ENCODE peak calls at places on chromosome 9, in ten cellular contexts. One of them, this sample, is unnamed.

GRCh38 chr9:4382722-4383317 is 83.0 kb upstream of the GLIS3 start:
- DNase-seq in hepatocyte: peak
- DNase-seq in mesendoderm: peak
- DNase-seq in astrocyte of the spinal cord: peak
- DNase-seq in kidney epithelial cell: no peak
- DNase-seq in suprapubic skin: no peak
- DNase-seq in neural progenitor cell: peak
- DNase-seq in epithelial cell of proximal tubule: no peak
- DNase-seq in HepG2: no peak
- DNase-seq in AG04450: no peak
- DNase-seq in this sample: peak

GRCh38 chr9:32508728-32509127 is 17.3 kb downstream of the RIGI start:
- DNase-seq in hepatocyte: no peak
- DNase-seq in mesendoderm: peak
- DNase-seq in astrocyte of the spinal cord: no peak
- DNase-seq in kidney epithelial cell: no peak
- DNase-seq in suprapubic skin: no peak
- DNase-seq in neural progenitor cell: peak
- DNase-seq in epithelial cell of proximal tubule: no peak
- DNase-seq in HepG2: peak
- DNase-seq in AG04450: no peak
- DNase-seq in this sample: no peak

GRCh38 chr9:70679845-70680244 is 265.4 kb upstream of the KLF9 start:
- DNase-seq in hepatocyte: no peak
- DNase-seq in mesendoderm: no peak
- DNase-seq in astrocyte of the spinal cord: no peak
- DNase-seq in kidney epithelial cell: no peak
- DNase-seq in suprapubic skin: no peak
- DNase-seq in neural progenitor cell: no peak
- DNase-seq in epithelial cell of proximal tubule: peak
- DNase-seq in HepG2: no peak
- DNase-seq in AG04450: no peak
- DNase-seq in this sample: no peak

GRCh38 chr9:69760278-69760610 is 433 bp upstream of the PTAR1 start:
- DNase-seq in hepatocyte: no peak
- DNase-seq in mesendoderm: no peak
- DNase-seq in astrocyte of the spinal cord: no peak
- DNase-seq in kidney epithelial cell: no peak
- DNase-seq in suprapubic skin: no peak
- DNase-seq in neural progenitor cell: no peak
- DNase-seq in epithelial cell of proximal tubule: no peak
- DNase-seq in HepG2: no peak
- DNase-seq in AG04450: no peak
- DNase-seq in this sample: peak

GRCh38 chr9:118578467-118578866 is 790.8 kb downstream of the BRINP1 start:
- DNase-seq in hepatocyte: no peak
- DNase-seq in mesendoderm: no peak
- DNase-seq in astrocyte of the spinal cord: peak
- DNase-seq in kidney epithelial cell: peak
- DNase-seq in suprapubic skin: no peak
- DNase-seq in neural progenitor cell: no peak
- DNase-seq in epithelial cell of proximal tubule: peak
- DNase-seq in HepG2: no peak
- DNase-seq in AG04450: no peak
- DNase-seq in this sample: no peak

GRCh38 chr9:76486151-76486550 is 27.2 kb downstream of the GCNT1 start:
- DNase-seq in hepatocyte: no peak
- DNase-seq in mesendoderm: peak
- DNase-seq in astrocyte of the spinal cord: peak
- DNase-seq in kidney epithelial cell: peak
- DNase-seq in suprapubic skin: no peak
- DNase-seq in neural progenitor cell: no peak
- DNase-seq in epithelial cell of proximal tubule: peak
- DNase-seq in HepG2: no peak
- DNase-seq in AG04450: no peak
- DNase-seq in this sample: no peak

GRCh38 chr9:118595719-118596305 is 773.4 kb downstream of the BRINP1 start:
- DNase-seq in hepatocyte: peak
- DNase-seq in mesendoderm: peak
- DNase-seq in astrocyte of the spinal cord: peak
- DNase-seq in kidney epithelial cell: no peak
- DNase-seq in suprapubic skin: no peak
- DNase-seq in neural progenitor cell: peak
- DNase-seq in epithelial cell of proximal tubule: no peak
- DNase-seq in HepG2: no peak
- DNase-seq in AG04450: no peak
- DNase-seq in this sample: no peak

GRCh38 chr9:135577256-135577655 is 15.7 kb downstream of the PAEP start:
- DNase-seq in hepatocyte: no peak
- DNase-seq in mesendoderm: no peak
- DNase-seq in astrocyte of the spinal cord: no peak
- DNase-seq in kidney epithelial cell: no peak
- DNase-seq in suprapubic skin: no peak
- DNase-seq in neural progenitor cell: no peak
- DNase-seq in epithelial cell of proximal tubule: no peak
- DNase-seq in HepG2: no peak
- DNase-seq in AG04450: no peak
- DNase-seq in this sample: no peak

GRCh38 chr9:104748359-104749031 is 1.0 kb downstream of the NIPSNAP3A start:
- DNase-seq in hepatocyte: peak
- DNase-seq in mesendoderm: no peak
- DNase-seq in astrocyte of the spinal cord: peak
- DNase-seq in kidney epithelial cell: no peak
- DNase-seq in suprapubic skin: no peak
- DNase-seq in neural progenitor cell: no peak
- DNase-seq in epithelial cell of proximal tubule: no peak
- DNase-seq in HepG2: peak
- DNase-seq in AG04450: no peak
- DNase-seq in this sample: no peak

GRCh38 chr9:99822596-99823391 is 1.1 kb downstream of the NR4A3 start:
- DNase-seq in hepatocyte: peak
- DNase-seq in mesendoderm: peak
- DNase-seq in astrocyte of the spinal cord: peak
- DNase-seq in kidney epithelial cell: no peak
- DNase-seq in suprapubic skin: peak
- DNase-seq in neural progenitor cell: peak
- DNase-seq in epithelial cell of proximal tubule: no peak
- DNase-seq in HepG2: peak
- DNase-seq in AG04450: no peak
- DNase-seq in this sample: peak

GRCh38 chr9:36332006-36332405 is 68.1 kb downstream of the RNF38 start:
- DNase-seq in hepatocyte: no peak
- DNase-seq in mesendoderm: no peak
- DNase-seq in astrocyte of the spinal cord: no peak
- DNase-seq in kidney epithelial cell: no peak
- DNase-seq in suprapubic skin: no peak
- DNase-seq in neural progenitor cell: no peak
- DNase-seq in epithelial cell of proximal tubule: no peak
- DNase-seq in HepG2: no peak
- DNase-seq in AG04450: no peak
- DNase-seq in this sample: no peak

GRCh38 chr9:125447202-125447802 is 185.7 kb downstream of the GAPVD1 start:
- DNase-seq in hepatocyte: no peak
- DNase-seq in mesendoderm: no peak
- DNase-seq in astrocyte of the spinal cord: no peak
- DNase-seq in kidney epithelial cell: no peak
- DNase-seq in suprapubic skin: no peak
- DNase-seq in neural progenitor cell: no peak
- DNase-seq in epithelial cell of proximal tubule: no peak
- DNase-seq in HepG2: no peak
- DNase-seq in AG04450: no peak
- DNase-seq in this sample: no peak

GRCh38 chr9:4117835-4118610 is 181.8 kb downstream of the GLIS3 start:
- DNase-seq in hepatocyte: no peak
- DNase-seq in mesendoderm: peak
- DNase-seq in astrocyte of the spinal cord: no peak
- DNase-seq in kidney epithelial cell: no peak
- DNase-seq in suprapubic skin: peak
- DNase-seq in neural progenitor cell: no peak
- DNase-seq in epithelial cell of proximal tubule: no peak
- DNase-seq in HepG2: peak
- DNase-seq in AG04450: no peak
- DNase-seq in this sample: peak

GRCh38 chr9:79287881-79288280 is 283.9 kb upstream of the TLE4 start:
- DNase-seq in hepatocyte: no peak
- DNase-seq in mesendoderm: no peak
- DNase-seq in astrocyte of the spinal cord: no peak
- DNase-seq in kidney epithelial cell: no peak
- DNase-seq in suprapubic skin: no peak
- DNase-seq in neural progenitor cell: peak
- DNase-seq in epithelial cell of proximal tubule: no peak
- DNase-seq in HepG2: no peak
- DNase-seq in AG04450: no peak
- DNase-seq in this sample: no peak

GRCh38 chr9:123111427-123111826 is 78.0 kb downstream of the GPR21 start:
- DNase-seq in hepatocyte: no peak
- DNase-seq in mesendoderm: no peak
- DNase-seq in astrocyte of the spinal cord: no peak
- DNase-seq in kidney epithelial cell: no peak
- DNase-seq in suprapubic skin: no peak
- DNase-seq in neural progenitor cell: no peak
- DNase-seq in epithelial cell of proximal tubule: no peak
- DNase-seq in HepG2: no peak
- DNase-seq in AG04450: no peak
- DNase-seq in this sample: no peak

GRCh38 chr9:73219985-73220626 is 68.4 kb downstream of the ANXA1 start:
- DNase-seq in hepatocyte: peak
- DNase-seq in mesendoderm: no peak
- DNase-seq in astrocyte of the spinal cord: peak
- DNase-seq in kidney epithelial cell: peak
- DNase-seq in suprapubic skin: peak
- DNase-seq in neural progenitor cell: no peak
- DNase-seq in epithelial cell of proximal tubule: peak
- DNase-seq in HepG2: no peak
- DNase-seq in AG04450: no peak
- DNase-seq in this sample: no peak

GRCh38 chr9:88803551-88804288 is 187.5 kb upstream of the S1PR3 start:
- DNase-seq in hepatocyte: peak
- DNase-seq in mesendoderm: no peak
- DNase-seq in astrocyte of the spinal cord: no peak
- DNase-seq in kidney epithelial cell: no peak
- DNase-seq in suprapubic skin: no peak
- DNase-seq in neural progenitor cell: no peak
- DNase-seq in epithelial cell of proximal tubule: no peak
- DNase-seq in HepG2: no peak
- DNase-seq in AG04450: no peak
- DNase-seq in this sample: no peak

GRCh38 chr9:132166599-132166998 is 4.7 kb downstream of the NTNG2 start:
- DNase-seq in hepatocyte: peak
- DNase-seq in mesendoderm: peak
- DNase-seq in astrocyte of the spinal cord: no peak
- DNase-seq in kidney epithelial cell: no peak
- DNase-seq in suprapubic skin: no peak
- DNase-seq in neural progenitor cell: peak
- DNase-seq in epithelial cell of proximal tubule: no peak
- DNase-seq in HepG2: no peak
- DNase-seq in AG04450: no peak
- DNase-seq in this sample: no peak

GRCh38 chr9:132162764-132163456 is 1.1 kb downstream of the NTNG2 start:
- DNase-seq in hepatocyte: no peak
- DNase-seq in mesendoderm: no peak
- DNase-seq in astrocyte of the spinal cord: no peak
- DNase-seq in kidney epithelial cell: no peak
- DNase-seq in suprapubic skin: no peak
- DNase-seq in neural progenitor cell: peak
- DNase-seq in epithelial cell of proximal tubule: no peak
- DNase-seq in HepG2: no peak
- DNase-seq in AG04450: no peak
- DNase-seq in this sample: no peak

GRCh38 chr9:132163457-132163875 is 1.6 kb downstream of the NTNG2 start:
- DNase-seq in hepatocyte: peak
- DNase-seq in mesendoderm: peak
- DNase-seq in astrocyte of the spinal cord: no peak
- DNase-seq in kidney epithelial cell: no peak
- DNase-seq in suprapubic skin: no peak
- DNase-seq in neural progenitor cell: peak
- DNase-seq in epithelial cell of proximal tubule: no peak
- DNase-seq in HepG2: no peak
- DNase-seq in AG04450: no peak
- DNase-seq in this sample: no peak

GRCh38 chr9:132163876-132164603 is 2.2 kb downstream of the NTNG2 start:
- DNase-seq in hepatocyte: no peak
- DNase-seq in mesendoderm: peak
- DNase-seq in astrocyte of the spinal cord: no peak
- DNase-seq in kidney epithelial cell: no peak
- DNase-seq in suprapubic skin: no peak
- DNase-seq in neural progenitor cell: peak
- DNase-seq in epithelial cell of proximal tubule: no peak
- DNase-seq in HepG2: no peak
- DNase-seq in AG04450: no peak
- DNase-seq in this sample: no peak

GRCh38 chr9:132164604-132165362 is 2.9 kb downstream of the NTNG2 start:
- DNase-seq in hepatocyte: no peak
- DNase-seq in mesendoderm: no peak
- DNase-seq in astrocyte of the spinal cord: no peak
- DNase-seq in kidney epithelial cell: no peak
- DNase-seq in suprapubic skin: no peak
- DNase-seq in neural progenitor cell: peak
- DNase-seq in epithelial cell of proximal tubule: peak
- DNase-seq in HepG2: peak
- DNase-seq in AG04450: no peak
- DNase-seq in this sample: peak
- H3K4me3 ChIP-seq in hepatocyte: no peak
- H3K4me3 ChIP-seq in mesendoderm: no peak
- H3K4me3 ChIP-seq in astrocyte of the spinal cord: no peak
- H3K4me3 ChIP-seq in kidney epithelial cell: no peak
- H3K4me3 ChIP-seq in suprapubic skin: peak
- H3K4me3 ChIP-seq in neural progenitor cell: no peak
- H3K4me3 ChIP-seq in epithelial cell of proximal tubule: no peak
- H3K4me3 ChIP-seq in HepG2: no peak
- H3K4me3 ChIP-seq in AG04450: no peak
- H3K4me3 ChIP-seq in this sample: no peak

GRCh38 chr9:130899051-130899748 is 2.6 kb upstream of the QRFP start:
- DNase-seq in hepatocyte: no peak
- DNase-seq in mesendoderm: no peak
- DNase-seq in astrocyte of the spinal cord: no peak
- DNase-seq in kidney epithelial cell: no peak
- DNase-seq in suprapubic skin: no peak
- DNase-seq in neural progenitor cell: no peak
- DNase-seq in epithelial cell of proximal tubule: no peak
- DNase-seq in HepG2: no peak
- DNase-seq in AG04450: no peak
- DNase-seq in this sample: no peak
- H3K4me3 ChIP-seq in hepatocyte: no peak
- H3K4me3 ChIP-seq in mesendoderm: no peak
- H3K4me3 ChIP-seq in astrocyte of the spinal cord: no peak
- H3K4me3 ChIP-seq in kidney epithelial cell: no peak
- H3K4me3 ChIP-seq in suprapubic skin: no peak
- H3K4me3 ChIP-seq in neural progenitor cell: no peak
- H3K4me3 ChIP-seq in epithelial cell of proximal tubule: no peak
- H3K4me3 ChIP-seq in HepG2: no peak
- H3K4me3 ChIP-seq in AG04450: no peak
- H3K4me3 ChIP-seq in this sample: no peak

GRCh38 chr9:87465791-87466190 is 31.9 kb upstream of the DAPK1 start:
- DNase-seq in hepatocyte: no peak
- DNase-seq in mesendoderm: peak
- DNase-seq in astrocyte of the spinal cord: no peak
- DNase-seq in kidney epithelial cell: no peak
- DNase-seq in suprapubic skin: no peak
- DNase-seq in neural progenitor cell: no peak
- DNase-seq in epithelial cell of proximal tubule: no peak
- DNase-seq in HepG2: no peak
- DNase-seq in AG04450: no peak
- DNase-seq in this sample: no peak
- H3K4me3 ChIP-seq in hepatocyte: no peak
- H3K4me3 ChIP-seq in mesendoderm: no peak
- H3K4me3 ChIP-seq in astrocyte of the spinal cord: no peak
- H3K4me3 ChIP-seq in kidney epithelial cell: no peak
- H3K4me3 ChIP-seq in suprapubic skin: no peak
- H3K4me3 ChIP-seq in neural progenitor cell: no peak
- H3K4me3 ChIP-seq in epithelial cell of proximal tubule: no peak
- H3K4me3 ChIP-seq in HepG2: no peak
- H3K4me3 ChIP-seq in AG04450: no peak
- H3K4me3 ChIP-seq in this sample: no peak

GRCh38 chr9:6575324-6575758 is 70.2 kb downstream of the GLDC start:
- DNase-seq in hepatocyte: no peak
- DNase-seq in mesendoderm: no peak
- DNase-seq in astrocyte of the spinal cord: no peak
- DNase-seq in kidney epithelial cell: no peak
- DNase-seq in suprapubic skin: no peak
- DNase-seq in neural progenitor cell: no peak
- DNase-seq in epithelial cell of proximal tubule: no peak
- DNase-seq in HepG2: no peak
- DNase-seq in AG04450: no peak
- DNase-seq in this sample: no peak
- H3K4me3 ChIP-seq in hepatocyte: no peak
- H3K4me3 ChIP-seq in mesendoderm: no peak
- H3K4me3 ChIP-seq in astrocyte of the spinal cord: no peak
- H3K4me3 ChIP-seq in kidney epithelial cell: no peak
- H3K4me3 ChIP-seq in suprapubic skin: no peak
- H3K4me3 ChIP-seq in neural progenitor cell: no peak
- H3K4me3 ChIP-seq in epithelial cell of proximal tubule: no peak
- H3K4me3 ChIP-seq in HepG2: no peak
- H3K4me3 ChIP-seq in AG04450: no peak
- H3K4me3 ChIP-seq in this sample: no peak